ENCODE peak calls at places on chromosomes 1 and 21, in eight cellular contexts. One of them, this sample, is unnamed. For H3K4me1 and H3K27me3, the result is how much of the 10 kb centered on the place peaks cover.

GRCh38 chr1:98924971-98925370 is 79.7 kb downstream of the PLPPR5 start:
- DNase-seq in PC-3: peak
- DNase-seq in fibroblast of lung: no peak
- DNase-seq in lower lobe of right lung: no peak
- DNase-seq in GM23248: no peak
- DNase-seq in thoracic aorta: no peak
- DNase-seq in pancreas: no peak
- DNase-seq in upper lobe of right lung: no peak
- DNase-seq in this sample: no peak

GRCh38 chr21:16407403-16408279 is 677.9 kb downstream of the USP25 start:
- DNase-seq in GM23248: peak
- DNase-seq in thoracic aorta: no peak
- DNase-seq in upper lobe of right lung: no peak
- DNase-seq in fibroblast of lung: peak
- DNase-seq in lower lobe of right lung: no peak
- DNase-seq in pancreas: no peak
- DNase-seq in PC-3: no peak
- DNase-seq in this sample: no peak

GRCh38 chr21:38938343-38938742 is 132.6 kb downstream of the ETS2 start:
- DNase-seq in upper lobe of right lung: no peak
- DNase-seq in GM23248: peak
- DNase-seq in pancreas: no peak
- DNase-seq in fibroblast of lung: no peak
- DNase-seq in lower lobe of right lung: no peak
- DNase-seq in PC-3: no peak
- DNase-seq in thoracic aorta: no peak
- DNase-seq in this sample: peak

GRCh38 chr1:56688522-56689026 is 43.5 kb downstream of the PRKAA2 start:
- DNase-seq in thoracic aorta: no peak
- DNase-seq in PC-3: peak
- DNase-seq in lower lobe of right lung: no peak
- DNase-seq in upper lobe of right lung: no peak
- DNase-seq in GM23248: peak
- DNase-seq in pancreas: no peak
- DNase-seq in fibroblast of lung: peak
- DNase-seq in this sample: no peak

GRCh38 chr1:180908084-180908765 is 4.5 kb upstream of the KIAA1614 start:
- DNase-seq in thoracic aorta: no peak
- DNase-seq in fibroblast of lung: no peak
- DNase-seq in PC-3: no peak
- DNase-seq in lower lobe of right lung: no peak
- DNase-seq in upper lobe of right lung: no peak
- DNase-seq in GM23248: no peak
- DNase-seq in pancreas: peak
- DNase-seq in this sample: no peak

GRCh38 chr1:70778934-70779333 is 268.7 kb downstream of the PTGER3 start:
- DNase-seq in upper lobe of right lung: no peak
- DNase-seq in GM23248: peak
- DNase-seq in fibroblast of lung: no peak
- DNase-seq in pancreas: no peak
- DNase-seq in lower lobe of right lung: no peak
- DNase-seq in thoracic aorta: no peak
- DNase-seq in PC-3: no peak
- DNase-seq in this sample: no peak

GRCh38 chr1:231416896-231417295 is 5.2 kb downstream of the EGLN1 start:
- DNase-seq in lower lobe of right lung: no peak
- DNase-seq in PC-3: no peak
- DNase-seq in GM23248: peak
- DNase-seq in fibroblast of lung: peak
- DNase-seq in upper lobe of right lung: no peak
- DNase-seq in thoracic aorta: no peak
- DNase-seq in pancreas: no peak
- DNase-seq in this sample: no peak

GRCh38 chr1:218414060-218414728 is 69.1 kb downstream of the TGFB2 start:
- DNase-seq in pancreas: no peak
- DNase-seq in upper lobe of right lung: no peak
- DNase-seq in lower lobe of right lung: no peak
- DNase-seq in fibroblast of lung: no peak
- DNase-seq in PC-3: no peak
- DNase-seq in GM23248: no peak
- DNase-seq in thoracic aorta: no peak
- DNase-seq in this sample: no peak

GRCh38 chr21:39120876-39121599 is 62.2 kb downstream of the PSMG1 start:
- DNase-seq in pancreas: no peak
- DNase-seq in upper lobe of right lung: no peak
- DNase-seq in GM23248: no peak
- DNase-seq in thoracic aorta: no peak
- DNase-seq in PC-3: no peak
- DNase-seq in lower lobe of right lung: no peak
- DNase-seq in fibroblast of lung: no peak
- DNase-seq in this sample: no peak

GRCh38 chr1:168893359-168893791 is 164.4 kb upstream of the DPT start:
- DNase-seq in pancreas: no peak
- DNase-seq in PC-3: no peak
- DNase-seq in upper lobe of right lung: no peak
- DNase-seq in thoracic aorta: peak
- DNase-seq in lower lobe of right lung: no peak
- DNase-seq in GM23248: peak
- DNase-seq in fibroblast of lung: no peak
- DNase-seq in this sample: no peak

GRCh38 chr1:24074817-24075725 is 36.9 kb downstream of the MYOM3 start:
- DNase-seq in fibroblast of lung: no peak
- DNase-seq in PC-3: peak
- DNase-seq in upper lobe of right lung: no peak
- DNase-seq in thoracic aorta: no peak
- DNase-seq in GM23248: no peak
- DNase-seq in lower lobe of right lung: peak
- DNase-seq in pancreas: no peak
- DNase-seq in this sample: no peak

GRCh38 chr1:32240140-32240951 is 6.7 kb upstream of the FAM167B start:
- DNase-seq in GM23248: peak
- DNase-seq in upper lobe of right lung: peak
- DNase-seq in lower lobe of right lung: peak
- DNase-seq in thoracic aorta: peak
- DNase-seq in PC-3: peak
- DNase-seq in pancreas: peak
- DNase-seq in fibroblast of lung: peak
- DNase-seq in this sample: peak

GRCh38 chr1:32195972-32196823 is 4.2 kb upstream of the CCDC28B start:
- DNase-seq in fibroblast of lung: no peak
- DNase-seq in lower lobe of right lung: no peak
- DNase-seq in PC-3: no peak
- DNase-seq in GM23248: peak
- DNase-seq in upper lobe of right lung: no peak
- DNase-seq in pancreas: no peak
- DNase-seq in thoracic aorta: no peak
- DNase-seq in this sample: no peak

DNA sequence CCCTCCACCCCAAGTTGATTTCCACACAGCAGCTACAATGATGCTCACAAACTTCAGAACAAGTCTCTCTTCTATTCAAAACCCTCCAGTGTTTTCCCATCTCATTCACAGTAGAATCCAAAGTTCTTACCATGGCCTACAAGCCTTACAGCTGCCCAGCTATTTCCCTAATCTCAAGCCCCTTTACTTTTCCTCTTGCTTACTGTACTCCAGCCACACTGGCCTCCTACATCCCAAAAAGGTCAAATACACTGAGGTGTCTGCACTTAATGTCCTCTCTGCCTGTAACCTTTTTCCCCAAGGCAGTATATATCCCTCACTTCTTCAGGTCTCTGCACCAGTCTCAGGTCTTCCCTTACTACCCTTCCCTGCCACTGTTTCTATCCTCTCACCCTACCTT is 2.6 kb downstream of the RAP1A start:
- DNase-seq in pancreas: no peak
- DNase-seq in fibroblast of lung: no peak
- DNase-seq in upper lobe of right lung: no peak
- DNase-seq in thoracic aorta: no peak
- DNase-seq in PC-3: no peak
- DNase-seq in lower lobe of right lung: no peak
- DNase-seq in GM23248: no peak
- DNase-seq in this sample: no peak
- H3K4me3 ChIP-seq in pancreas: no peak
- H3K4me3 ChIP-seq in fibroblast of lung: no peak
- H3K4me3 ChIP-seq in upper lobe of right lung: no peak
- H3K4me3 ChIP-seq in thoracic aorta: peak
- H3K4me3 ChIP-seq in PC-3: no peak
- H3K4me3 ChIP-seq in lower lobe of right lung: peak
- H3K4me3 ChIP-seq in GM23248: peak
- H3K4me3 ChIP-seq in this sample: no peak

GRCh38 chr1:111602302-111602701 is 17.3 kb upstream of the RAP1A start:
- DNase-seq in GM23248: no peak
- DNase-seq in fibroblast of lung: no peak
- DNase-seq in PC-3: no peak
- DNase-seq in pancreas: no peak
- DNase-seq in lower lobe of right lung: no peak
- DNase-seq in thoracic aorta: no peak
- DNase-seq in upper lobe of right lung: no peak
- DNase-seq in this sample: no peak

GRCh38 chr1:111599781-111600180 is 19.8 kb upstream of the RAP1A start:
- DNase-seq in pancreas: no peak
- DNase-seq in upper lobe of right lung: no peak
- DNase-seq in GM23248: no peak
- DNase-seq in thoracic aorta: no peak
- DNase-seq in lower lobe of right lung: no peak
- DNase-seq in PC-3: no peak
- DNase-seq in fibroblast of lung: no peak
- DNase-seq in this sample: no peak

GRCh38 chr1:111600295-111600694 is 19.3 kb upstream of the RAP1A start:
- DNase-seq in thoracic aorta: no peak
- DNase-seq in PC-3: no peak
- DNase-seq in GM23248: no peak
- DNase-seq in pancreas: no peak
- DNase-seq in lower lobe of right lung: peak
- DNase-seq in upper lobe of right lung: no peak
- DNase-seq in fibroblast of lung: no peak
- DNase-seq in this sample: no peak

GRCh38 chr1:111602974-111603373 is 16.6 kb upstream of the RAP1A start:
- DNase-seq in upper lobe of right lung: no peak
- DNase-seq in fibroblast of lung: no peak
- DNase-seq in thoracic aorta: no peak
- DNase-seq in pancreas: no peak
- DNase-seq in lower lobe of right lung: no peak
- DNase-seq in PC-3: no peak
- DNase-seq in GM23248: no peak
- DNase-seq in this sample: no peak

GRCh38 chr1:111600886-111601386 is 18.7 kb upstream of the RAP1A start:
- DNase-seq in fibroblast of lung: no peak
- DNase-seq in lower lobe of right lung: no peak
- DNase-seq in PC-3: no peak
- DNase-seq in thoracic aorta: no peak
- DNase-seq in GM23248: no peak
- DNase-seq in pancreas: no peak
- DNase-seq in upper lobe of right lung: no peak
- DNase-seq in this sample: no peak
- H3K4me1 ChIP-seq in fibroblast of lung: under half
- H3K4me1 ChIP-seq in lower lobe of right lung: half or more
- H3K4me1 ChIP-seq in PC-3: under half
- H3K4me1 ChIP-seq in thoracic aorta: under half
- H3K4me1 ChIP-seq in GM23248: under half
- H3K4me1 ChIP-seq in pancreas: under half
- H3K4me1 ChIP-seq in upper lobe of right lung: under half
- H3K4me1 ChIP-seq in this sample: under half

DNA sequence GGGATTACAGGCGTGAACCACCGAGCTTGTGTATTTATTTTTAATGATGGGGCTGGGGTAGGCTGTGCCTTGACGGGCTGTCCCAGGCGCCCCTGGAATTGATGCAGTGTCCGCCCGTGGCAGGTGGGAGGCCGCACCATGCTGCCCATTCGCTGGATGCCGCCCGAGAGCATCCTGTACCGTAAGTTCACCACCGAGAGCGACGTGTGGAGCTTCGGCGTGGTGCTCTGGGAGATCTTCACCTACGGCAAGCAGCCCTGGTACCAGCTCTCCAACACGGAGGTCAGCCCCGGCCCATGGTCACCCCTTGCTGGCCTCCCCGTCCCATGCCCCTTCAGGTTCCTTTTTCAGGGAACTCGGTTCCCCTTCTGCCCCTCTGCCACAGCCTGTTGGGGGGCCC is 13.6 kb upstream of the PEAR1 start:
- DNase-seq in PC-3: no peak
- DNase-seq in lower lobe of right lung: no peak
- DNase-seq in thoracic aorta: no peak
- DNase-seq in GM23248: no peak
- DNase-seq in fibroblast of lung: no peak
- DNase-seq in upper lobe of right lung: no peak
- DNase-seq in pancreas: no peak
- DNase-seq in this sample: no peak
- H3K27me3 ChIP-seq in PC-3: under half
- H3K27me3 ChIP-seq in lower lobe of right lung: under half
- H3K27me3 ChIP-seq in thoracic aorta: under half
- H3K27me3 ChIP-seq in GM23248: under half
- H3K27me3 ChIP-seq in fibroblast of lung: half or more
- H3K27me3 ChIP-seq in upper lobe of right lung: under half
- H3K27me3 ChIP-seq in pancreas: under half
- H3K27me3 ChIP-seq in this sample: under half

GRCh38 chr1:244451539-244451950 is at the start of gene ADSS2:
- DNase-seq in PC-3: no peak
- DNase-seq in fibroblast of lung: no peak
- DNase-seq in upper lobe of right lung: no peak
- DNase-seq in lower lobe of right lung: no peak
- DNase-seq in pancreas: no peak
- DNase-seq in GM23248: no peak
- DNase-seq in thoracic aorta: no peak
- DNase-seq in this sample: no peak

GRCh38 chr1:244451951-244452795 is 464 bp upstream of the ADSS2 start:
- DNase-seq in GM23248: peak
- DNase-seq in pancreas: peak
- DNase-seq in lower lobe of right lung: peak
- DNase-seq in PC-3: peak
- DNase-seq in thoracic aorta: peak
- DNase-seq in upper lobe of right lung: peak
- DNase-seq in fibroblast of lung: peak
- DNase-seq in this sample: peak

GRCh38 chr1:244448279-244449036 is 3.3 kb downstream of the ADSS2 start:
- DNase-seq in fibroblast of lung: no peak
- DNase-seq in PC-3: no peak
- DNase-seq in pancreas: no peak
- DNase-seq in GM23248: no peak
- DNase-seq in lower lobe of right lung: no peak
- DNase-seq in thoracic aorta: no peak
- DNase-seq in upper lobe of right lung: no peak
- DNase-seq in this sample: no peak

GRCh38 chr1:244450597-244451538 is 841 bp downstream of the ADSS2 start:
- DNase-seq in fibroblast of lung: peak
- DNase-seq in lower lobe of right lung: peak
- DNase-seq in pancreas: peak
- DNase-seq in upper lobe of right lung: peak
- DNase-seq in PC-3: peak
- DNase-seq in GM23248: peak
- DNase-seq in thoracic aorta: no peak
- DNase-seq in this sample: no peak

DNA sequence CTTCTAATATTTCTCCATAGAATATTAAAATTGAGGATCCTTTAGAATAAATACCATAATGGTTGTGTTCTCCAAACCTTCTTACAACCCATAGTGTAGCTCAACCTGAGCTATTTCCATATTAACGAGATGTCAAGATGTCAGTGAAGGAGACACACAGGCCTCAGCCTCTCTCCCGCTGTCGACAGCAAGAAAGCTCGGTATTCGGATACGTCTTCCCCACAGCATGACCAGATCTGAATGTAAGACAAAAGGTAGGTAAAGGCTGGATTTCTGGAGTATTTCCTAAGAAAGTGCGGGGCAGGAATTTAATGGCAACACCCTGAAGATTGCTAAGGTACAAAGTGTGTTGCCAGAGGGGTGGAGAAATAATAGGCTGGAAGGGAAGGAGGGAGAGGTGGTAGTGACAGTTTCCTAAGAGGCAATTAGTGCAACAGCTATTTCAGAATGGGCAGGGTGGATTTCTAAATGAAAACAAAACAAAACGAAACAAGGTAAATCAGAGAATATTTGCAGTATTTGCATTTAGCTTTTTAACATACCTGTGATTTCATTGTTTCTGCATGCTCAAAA is 1.7 kb downstream of the ADSS2 start:
- DNase-seq in thoracic aorta: no peak
- DNase-seq in upper lobe of right lung: no peak
- DNase-seq in pancreas: no peak
- DNase-seq in lower lobe of right lung: no peak
- DNase-seq in PC-3: no peak
- DNase-seq in GM23248: no peak
- DNase-seq in fibroblast of lung: no peak
- DNase-seq in this sample: no peak
- H3K4me3 ChIP-seq in thoracic aorta: peak
- H3K4me3 ChIP-seq in upper lobe of right lung: peak
- H3K4me3 ChIP-seq in pancreas: no peak
- H3K4me3 ChIP-seq in lower lobe of right lung: peak
- H3K4me3 ChIP-seq in PC-3: peak
- H3K4me3 ChIP-seq in GM23248: peak
- H3K4me3 ChIP-seq in fibroblast of lung: peak
- H3K4me3 ChIP-seq in this sample: no peak

This sample was measured in iPS DF 6.9.